ENCODE peak calls at places on chromosomes 16 and 17, in eight cellular contexts. Y is GM20000; K is pancreas; X is natural killer cell; M is AG04450; J is right atrium auricular region; Z is CD8-positive, alpha-beta T cell; S is GM12878. W is an unnamed sample.

GRCh38 chr17:74288785-74289184 is 14.8 kb downstream of the DNAI2 start:
- DNase-seq in Y (peak), K (no peak), X (no peak), M (no peak), J (no peak), Z (no peak), S (peak), W (no peak)

GRCh38 chr16:79970551-79971236 is 370.2 kb upstream of the MAF start:
- DNase-seq in Y (no peak), K (no peak), X (no peak), M (no peak), J (peak), Z (no peak), S (no peak), W (no peak)

GRCh38 chr17:44110823-44111633 is 12.4 kb downstream of the HDAC5 start:
- DNase-seq in Y (peak), K (peak), X (peak), M (no peak), J (peak), Z (peak), S (peak), W (peak)

GRCh38 chr17:21019976-21020575 is 22.7 kb downstream of the USP22 start:
- DNase-seq in Y (peak), K (no peak), X (peak), M (no peak), J (no peak), Z (no peak), S (no peak), W (no peak)

GRCh38 chr16:22684282-22685161 is 129.4 kb upstream of the HS3ST2 start:
- DNase-seq in Y (no peak), K (no peak), X (no peak), M (no peak), J (no peak), Z (no peak), S (no peak), W (no peak)

GRCh38 chr16:84907575-84907974 is 87.8 kb downstream of the CRISPLD2 start:
- DNase-seq in Y (no peak), K (peak), X (no peak), M (no peak), J (peak), Z (no peak), S (no peak), W (no peak)

GRCh38 chr17:17837966-17838962 is 1.5 kb upstream of the SREBF1 start:
- DNase-seq in Y (no peak), K (peak), X (no peak), M (no peak), J (peak), Z (no peak), S (no peak), W (peak)

GRCh38 chr17:27460196-27460725 is 4.0 kb downstream of the KSR1 start:
- DNase-seq in Y (no peak), K (peak), X (no peak), M (no peak), J (no peak), Z (no peak), S (no peak), W (no peak)

GRCh38 chr17:38663125-38663751 is 11.5 kb downstream of the EPOP start:
- DNase-seq in Y (peak), K (peak), X (no peak), M (no peak), J (no peak), Z (no peak), S (no peak), W (peak)

GRCh38 chr16:56372938-56373337 is 52.4 kb downstream of the AMFR start:
- DNase-seq in Y (no peak), K (no peak), X (no peak), M (no peak), J (no peak), Z (no peak), S (no peak), W (no peak)

GRCh38 chr17:43908111-43908721 is 880 bp upstream of the MPP2 start:
- DNase-seq in Y (no peak), K (no peak), X (no peak), M (peak), J (peak), Z (peak), S (no peak), W (peak)

GRCh38 chr17:1169471-1169908 is 10.3 kb downstream of the ABR start:
- DNase-seq in Y (no peak), K (no peak), X (no peak), M (no peak), J (no peak), Z (no peak), S (no peak), W (no peak)

GRCh38 chr16:15404792-15405191 is 9.2 kb downstream of the MPV17L start:
- DNase-seq in Y (no peak), K (no peak), X (no peak), M (no peak), J (peak), Z (no peak), S (no peak), W (no peak)

GRCh38 chr16:55542459-55543082 is 23.9 kb upstream of the CAPNS2 start:
- DNase-seq in Y (no peak), K (no peak), X (no peak), M (no peak), J (no peak), Z (no peak), S (no peak), W (no peak)

GRCh38 chr16:25434061-25434460 is 176.4 kb upstream of the ZKSCAN2 start:
- DNase-seq in Y (no peak), K (no peak), X (no peak), M (no peak), J (no peak), Z (no peak), S (no peak), W (no peak)

GRCh38 chr17:27430882-27431491 is 25.3 kb upstream of the KSR1 start:
- DNase-seq in Y (no peak), K (no peak), X (no peak), M (no peak), J (no peak), Z (no peak), S (no peak), W (peak)

GRCh38 chr17:1590031-1590746 is 27.6 kb upstream of the PITPNA start:
- DNase-seq in Y (peak), K (no peak), X (no peak), M (peak), J (peak), Z (no peak), S (no peak), W (no peak)

GRCh38 chr17:7845359-7846062 is 9.4 kb upstream of the TMEM88 start:
- DNase-seq in Y (no peak), K (no peak), X (no peak), M (no peak), J (no peak), Z (no peak), S (no peak), W (no peak)

GRCh38 chr17:33786478-33786877 is 468.6 kb upstream of the CCL2 start:
- DNase-seq in Y (no peak), K (no peak), X (no peak), M (no peak), J (no peak), Z (no peak), S (no peak), W (no peak)

GRCh38 chr16:55662641-55663040 is 6.9 kb downstream of the SLC6A2 start:
- DNase-seq in Y (no peak), K (no peak), X (no peak), M (no peak), J (no peak), Z (no peak), S (no peak), W (no peak)

GRCh38 chr16:57265850-57266530 is 18.5 kb downstream of the PLLP start:
- DNase-seq in Y (no peak), K (peak), X (no peak), M (no peak), J (peak), Z (no peak), S (no peak), W (no peak)

GRCh38 chr16:21263640-21264211 is 14.4 kb downstream of the CRYM start:
- DNase-seq in Y (peak), K (no peak), X (no peak), M (peak), J (no peak), Z (no peak), S (peak), W (no peak)

GRCh38 chr16:14252860-14253259 is 181.7 kb downstream of the MRTFB start:
- DNase-seq in Y (no peak), K (no peak), X (no peak), M (no peak), J (no peak), Z (no peak), S (no peak), W (no peak)

GRCh38 chr16:8561496-8561895 is 28.8 kb downstream of the TMEM114 start:
- DNase-seq in Y (no peak), K (no peak), X (no peak), M (no peak), J (no peak), Z (no peak), S (no peak), W (no peak)

DNA sequence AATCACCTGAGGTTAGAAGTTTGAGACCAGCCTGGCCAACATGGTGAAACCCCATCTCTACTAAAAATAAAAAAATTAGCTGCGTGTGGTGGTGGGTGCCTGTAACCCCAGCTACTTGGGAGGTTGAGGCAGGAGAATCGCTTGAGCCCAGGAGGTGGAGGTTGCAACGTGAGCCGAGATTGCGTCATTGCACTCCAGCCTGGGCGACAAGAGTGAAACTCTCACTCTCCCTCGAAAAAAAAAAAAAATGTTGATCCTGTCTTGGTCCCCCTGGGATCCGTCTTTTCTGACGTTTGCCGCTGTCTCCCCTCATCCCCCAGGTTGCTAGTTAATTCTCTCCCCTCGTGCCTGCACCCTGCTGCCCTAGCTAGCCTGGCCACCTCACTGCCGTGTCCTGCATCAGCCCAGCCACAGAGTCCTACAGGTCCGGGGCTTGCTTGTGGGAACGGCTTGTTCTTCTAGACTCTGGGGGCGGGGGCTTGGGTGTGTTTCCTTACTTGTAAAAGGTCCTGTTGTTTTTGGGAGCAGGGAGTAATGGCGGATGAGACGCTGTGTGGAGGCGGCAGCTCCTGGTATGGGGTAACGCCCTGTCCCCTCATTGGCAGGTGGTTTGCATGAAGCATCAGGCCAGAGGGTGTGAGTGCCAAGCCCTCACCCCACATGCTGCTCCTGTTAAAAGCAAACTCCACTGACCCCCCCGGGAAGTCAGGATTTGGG is 44.6 kb downstream of the PGS1 start:
- DNase-seq in Y (no peak), K (no peak), X (no peak), M (no peak), J (no peak), Z (no peak), S (no peak), W (no peak)
- TF ChIP-seq CTCF in Y (no peak), K (no peak), X (no peak), M (no peak), J (no peak), Z (no peak), S (no peak), W (no peak)

DNA sequence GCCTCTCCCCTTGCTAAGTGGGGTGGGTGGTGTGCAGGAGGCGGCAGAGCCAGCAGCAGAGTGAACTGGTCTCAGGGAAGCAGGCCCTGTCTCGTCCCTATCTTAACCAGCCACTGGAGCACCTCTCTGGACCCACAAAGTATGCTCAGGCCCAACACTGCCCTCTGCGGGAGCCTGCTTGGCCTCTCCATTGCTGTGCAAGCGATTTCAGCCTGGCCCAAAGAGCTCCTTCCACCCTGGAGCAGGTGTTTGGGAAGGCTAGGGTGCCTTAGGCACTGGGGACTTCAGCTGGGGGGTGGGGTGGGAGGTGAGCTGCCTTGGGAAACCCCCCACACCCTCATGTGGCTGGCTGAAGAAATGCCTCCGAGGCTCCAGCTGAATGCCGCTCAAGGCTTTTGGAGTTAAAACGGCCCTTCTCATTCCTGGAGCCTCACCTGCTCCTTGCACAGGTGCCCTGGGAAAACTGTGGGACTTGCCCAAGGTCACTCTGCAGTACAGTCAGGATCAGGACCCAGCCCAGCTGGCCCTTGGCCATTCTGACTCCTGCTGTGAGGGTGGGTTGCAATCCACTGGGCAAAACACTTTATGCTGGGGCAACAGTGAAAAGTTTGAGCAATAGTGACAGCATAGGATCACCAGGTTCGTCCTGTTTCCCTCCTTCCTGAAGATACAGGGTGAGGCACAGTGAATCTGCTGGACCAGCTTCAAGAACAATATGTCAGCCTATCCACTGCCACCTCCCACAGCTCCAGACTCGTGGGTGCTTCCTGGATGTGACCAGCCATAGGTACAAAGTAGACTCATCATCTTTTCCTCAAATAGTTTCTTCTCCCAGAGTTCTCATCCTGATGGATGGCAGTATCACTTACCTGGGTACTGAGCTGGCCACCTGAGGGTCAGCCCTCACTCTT is 5.9 kb upstream of the UBE2O start:
- DNase-seq in Y (peak), K (peak), X (no peak), M (no peak), J (no peak), Z (no peak), S (no peak), W (peak)
- TF ChIP-seq CTCF in Y (peak), K (no peak), X (no peak), M (peak), J (peak), Z (no peak), S (peak), W (no peak)

GRCh38 chr16:89577055-89577759 is 1.6 kb downstream of the CPNE7 start:
- DNase-seq in Y (no peak), K (no peak), X (no peak), M (no peak), J (no peak), Z (no peak), S (no peak), W (no peak)

GRCh38 chr16:89581861-89582563 is 6.5 kb downstream of the CPNE7 start:
- DNase-seq in Y (no peak), K (peak), X (no peak), M (no peak), J (no peak), Z (no peak), S (no peak), W (no peak)

GRCh38 chr16:89581045-89581695 is 5.6 kb downstream of the CPNE7 start:
- DNase-seq in Y (no peak), K (no peak), X (no peak), M (peak), J (no peak), Z (no peak), S (no peak), W (no peak)

GRCh38 chr16:89576173-89577054 is 856 bp downstream of the CPNE7 start:
- DNase-seq in Y (no peak), K (no peak), X (no peak), M (no peak), J (no peak), Z (no peak), S (no peak), W (no peak)

DNA sequence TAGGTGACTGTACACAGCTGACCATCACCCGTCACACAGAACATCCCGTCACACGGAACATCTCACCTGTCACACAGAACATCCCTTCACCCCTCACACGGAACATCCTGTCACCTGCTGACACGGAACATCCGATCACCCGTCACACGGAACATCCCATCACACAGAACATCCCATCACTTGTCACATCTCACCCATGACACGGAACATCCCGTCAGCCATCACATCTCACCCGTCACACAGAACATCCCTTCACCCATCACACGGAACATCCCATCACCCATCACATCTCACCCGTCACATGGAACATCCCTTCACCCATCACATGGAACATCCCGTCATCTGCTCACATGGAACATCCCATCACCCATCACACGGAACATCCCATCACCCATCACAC is 3.8 kb downstream of the CPNE7 start:
- DNase-seq in Y (no peak), K (no peak), X (no peak), M (no peak), J (no peak), Z (no peak), S (no peak), W (no peak)
- TF ChIP-seq CTCF in Y (no peak), K (no peak), X (no peak), M (no peak), J (no peak), Z (no peak), S (no peak), W (no peak)

GRCh38 chr17:66900126-66901010 is 64.1 kb upstream of the CACNG4 start:
- DNase-seq in Y (no peak), K (no peak), X (no peak), M (no peak), J (no peak), Z (no peak), S (no peak), W (no peak)
- TF ChIP-seq CTCF in Y (no peak), K (no peak), X (no peak), M (peak), J (no peak), Z (no peak), S (no peak), W (peak)

GRCh38 chr17:68353121-68353521 is 61.8 kb downstream of the ARSG start:
- DNase-seq in Y (no peak), K (no peak), X (no peak), M (no peak), J (no peak), Z (no peak), S (no peak), W (no peak)

GRCh38 chr17:68355093-68355492 is 63.8 kb downstream of the ARSG start:
- DNase-seq in Y (no peak), K (no peak), X (no peak), M (no peak), J (no peak), Z (no peak), S (no peak), W (no peak)

GRCh38 chr17:68349157-68349556 is 57.9 kb downstream of the ARSG start:
- DNase-seq in Y (peak), K (no peak), X (no peak), M (no peak), J (no peak), Z (no peak), S (peak), W (no peak)

GRCh38 chr17:68352041-68352440 is 60.7 kb downstream of the ARSG start:
- DNase-seq in Y (no peak), K (no peak), X (no peak), M (no peak), J (no peak), Z (no peak), S (no peak), W (no peak)

GRCh38 chr17:68351395-68351794 is 60.1 kb downstream of the ARSG start:
- DNase-seq in Y (no peak), K (no peak), X (no peak), M (no peak), J (peak), Z (no peak), S (no peak), W (no peak)
- TF ChIP-seq CTCF in Y (no peak), K (no peak), X (no peak), M (no peak), J (no peak), Z (no peak), S (no peak), W (no peak)